ENCODE peak calls at places on chromosomes 4 and X, in eight cellular contexts. M, Z, V, U, X, I, A and O are unnamed samples.

GRCh38 chr4:4271912-4272311 is 18.0 kb downstream of the LYAR start:
- DNase-seq in M (no peak), Z (no peak), V (no peak), U (no peak), X (no peak), I (no peak), A (no peak), O (no peak)

GRCh38 chr4:123352240-123352945 is 44.2 kb upstream of the SPRY1 start:
- DNase-seq in M (no peak), Z (no peak), V (no peak), U (no peak), X (peak), I (peak), A (no peak), O (no peak)

GRCh38 chr4:8165374-8165896 is 6.8 kb upstream of the ABLIM2 start:
- DNase-seq in M (no peak), Z (no peak), V (no peak), U (no peak), X (no peak), I (no peak), A (no peak), O (no peak)

GRCh38 chrX:154658187-154658586 is 4.8 kb upstream of the CTAG2 start:
- DNase-seq in M (no peak), Z (no peak), V (no peak), U (no peak), X (no peak), I (no peak), A (no peak), O (no peak)

GRCh38 chr4:81164623-81165416 is 50.2 kb downstream of the PRKG2 start:
- DNase-seq in M (no peak), Z (no peak), V (no peak), U (no peak), X (peak), I (no peak), A (no peak), O (no peak)

GRCh38 chr4:85825937-85826678 is 351.2 kb downstream of the ARHGAP24 start:
- DNase-seq in M (peak), Z (peak), V (no peak), U (no peak), X (no peak), I (peak), A (peak), O (peak)

GRCh38 chr4:33226783-33227182 is 2506.6 kb downstream of the PCDH7 start:
- DNase-seq in M (no peak), Z (no peak), V (no peak), U (no peak), X (no peak), I (no peak), A (no peak), O (no peak)

GRCh38 chr4:80186666-80187065 is 10.6 kb upstream of the PRDM8 start:
- DNase-seq in M (no peak), Z (no peak), V (no peak), U (no peak), X (no peak), I (peak), A (no peak), O (no peak)

GRCh38 chr4:142762280-142762679 is 83.8 kb downstream of the INPP4B start:
- DNase-seq in M (no peak), Z (no peak), V (no peak), U (no peak), X (no peak), I (no peak), A (no peak), O (no peak)

GRCh38 chr4:71188197-71188625 is 150.6 kb upstream of the SLC4A4 start:
- DNase-seq in M (no peak), Z (no peak), V (peak), U (no peak), X (no peak), I (no peak), A (no peak), O (peak)

GRCh38 chrX:133640161-133641015 is 225.1 kb upstream of the GPC4 start:
- DNase-seq in M (no peak), Z (no peak), V (no peak), U (no peak), X (peak), I (no peak), A (no peak), O (no peak)

GRCh38 chr4:135718019-135718418 is 1516.4 kb upstream of the PABPC4L start:
- DNase-seq in M (no peak), Z (no peak), V (no peak), U (no peak), X (peak), I (no peak), A (no peak), O (no peak)

GRCh38 chr4:23384741-23385140 is 505.1 kb downstream of the PPARGC1A start:
- DNase-seq in M (no peak), Z (no peak), V (no peak), U (no peak), X (peak), I (no peak), A (no peak), O (no peak)

GRCh38 chr4:146442801-146443200 is 78.9 kb downstream of the SLC10A7 start:
- DNase-seq in M (no peak), Z (no peak), V (no peak), U (no peak), X (peak), I (no peak), A (no peak), O (no peak)

GRCh38 chr4:111268769-111269414 is 646.0 kb upstream of the PITX2 start:
- DNase-seq in M (no peak), Z (no peak), V (no peak), U (no peak), X (no peak), I (no peak), A (no peak), O (no peak)

GRCh38 chrX:109440475-109440874 is 41.4 kb downstream of the GUCY2F start:
- DNase-seq in M (no peak), Z (no peak), V (no peak), U (no peak), X (no peak), I (no peak), A (peak), O (no peak)